ENCODE peak calls at places on chromosomes 2 and 18, in seven cellular contexts. S, W, J, T, H, I and Y are unnamed samples.

GRCh38 chr2:173231042-173231441 is 123.6 kb upstream of the CDCA7 start:
- DNase-seq in S (no peak), W (no peak), J (no peak), T (peak; percentile 65), H (no peak), I (no peak), Y (peak; percentile 80)

GRCh38 chr2:82007051-82007664 is 1702.6 kb upstream of the LRRTM1 start:
- DNase-seq in S (no peak), W (no peak), J (no peak), T (no peak), H (peak; percentile 47), I (no peak), Y (no peak)

GRCh38 chr2:74947703-74948102 is 10.7 kb upstream of the POLE4 start:
- DNase-seq in S (no peak), W (no peak), J (no peak), T (no peak), H (peak; percentile 88), I (no peak), Y (no peak)

GRCh38 chr18:74289137-74289536 is 2.6 kb downstream of the CYB5A start:
- DNase-seq in S (no peak), W (peak; percentile 14), J (no peak), T (no peak), H (no peak), I (no peak), Y (no peak)

GRCh38 chr2:173884403-173884802 is 80.8 kb downstream of the SP3 start:
- DNase-seq in S (peak; percentile 47), W (peak; percentile 29), J (peak; percentile 23), T (peak; percentile 58), H (peak; percentile 68), I (no peak), Y (peak; percentile 69)

GRCh38 chr2:120879401-120880295 is 144.0 kb downstream of the GLI2 start:
- DNase-seq in S (no peak), W (peak; percentile 55), J (peak; percentile 35), T (no peak), H (peak; percentile 56), I (no peak), Y (no peak)

GRCh38 chr18:58552057-58552461 is 76.8 kb downstream of the ALPK2 start:
- DNase-seq in S (no peak), W (peak; percentile 69), J (no peak), T (no peak), H (no peak), I (no peak), Y (no peak)

GRCh38 chr2:207073791-207074678 is 91.7 kb downstream of the KLF7 start:
- DNase-seq in S (peak; percentile 53), W (peak; percentile 14), J (no peak), T (peak; percentile 4), H (peak; percentile 47), I (no peak), Y (no peak)

GRCh38 chr2:1846046-1847015 is 102.0 kb upstream of the PXDN start:
- DNase-seq in S (no peak), W (no peak), J (no peak), T (no peak), H (no peak), I (no peak), Y (no peak)

GRCh38 chr2:11377915-11378649 is 33.6 kb upstream of the ROCK2 start:
- DNase-seq in S (no peak), W (no peak), J (no peak), T (peak; percentile 82), H (no peak), I (no peak), Y (no peak)

GRCh38 chr2:179422037-179422643 is 157.5 kb upstream of the SESTD1 start:
- DNase-seq in S (peak; percentile 54), W (peak; percentile 56), J (peak; percentile 43), T (peak; percentile 49), H (peak; percentile 90), I (no peak), Y (peak; percentile 69)

GRCh38 chr2:62197609-62198236 is 1.8 kb downstream of the B3GNT2 start:
- DNase-seq in S (peak; percentile 60), W (no peak), J (peak; percentile 27), T (peak; percentile 50), H (peak; percentile 72), I (no peak), Y (peak; percentile 72)

GRCh38 chr2:102110596-102111334 is 31.8 kb upstream of the IL1R1 start:
- DNase-seq in S (no peak), W (no peak), J (no peak), T (no peak), H (no peak), I (no peak), Y (no peak)

GRCh38 chr2:7508220-7508943 is 591.2 kb downstream of the RNF144A start:
- DNase-seq in S (no peak), W (no peak), J (no peak), T (no peak), H (no peak), I (no peak), Y (no peak)

DNA sequence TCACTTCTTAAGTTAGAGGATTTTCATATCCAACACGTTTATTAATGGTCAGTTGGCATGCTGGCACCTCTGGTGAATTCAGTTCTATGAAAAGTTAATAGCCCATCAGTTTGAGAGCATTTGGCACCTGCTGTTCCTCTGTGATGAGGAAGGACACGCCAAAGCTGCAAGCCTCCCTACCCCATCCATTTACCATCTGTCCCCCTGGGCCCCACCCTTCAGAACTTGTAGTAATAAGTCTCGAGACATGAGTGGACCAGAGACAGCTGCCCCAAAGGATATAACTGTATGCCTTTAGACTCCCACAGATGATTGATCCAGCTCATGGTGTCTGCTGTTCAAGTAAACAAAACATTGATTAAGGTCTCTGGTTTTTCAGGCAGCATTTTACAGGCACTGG is 6.3 kb downstream of the OST4 start:
- DNase-seq in S (no peak), W (no peak), J (no peak), T (no peak), H (no peak), I (no peak), Y (no peak)
- H3K36me3 ChIP-seq in S (peaks cover 78% of the 10 kb centered on the region), W (peaks cover 28% of the 10 kb centered on the region), J (peaks cover 37% of the 10 kb centered on the region), T (peaks cover 2% of the 10 kb centered on the region), H (peaks cover 3% of the 10 kb centered on the region), I (peaks cover 18% of the 10 kb centered on the region), Y (no peaks in the 10 kb centered on the region)

DNA sequence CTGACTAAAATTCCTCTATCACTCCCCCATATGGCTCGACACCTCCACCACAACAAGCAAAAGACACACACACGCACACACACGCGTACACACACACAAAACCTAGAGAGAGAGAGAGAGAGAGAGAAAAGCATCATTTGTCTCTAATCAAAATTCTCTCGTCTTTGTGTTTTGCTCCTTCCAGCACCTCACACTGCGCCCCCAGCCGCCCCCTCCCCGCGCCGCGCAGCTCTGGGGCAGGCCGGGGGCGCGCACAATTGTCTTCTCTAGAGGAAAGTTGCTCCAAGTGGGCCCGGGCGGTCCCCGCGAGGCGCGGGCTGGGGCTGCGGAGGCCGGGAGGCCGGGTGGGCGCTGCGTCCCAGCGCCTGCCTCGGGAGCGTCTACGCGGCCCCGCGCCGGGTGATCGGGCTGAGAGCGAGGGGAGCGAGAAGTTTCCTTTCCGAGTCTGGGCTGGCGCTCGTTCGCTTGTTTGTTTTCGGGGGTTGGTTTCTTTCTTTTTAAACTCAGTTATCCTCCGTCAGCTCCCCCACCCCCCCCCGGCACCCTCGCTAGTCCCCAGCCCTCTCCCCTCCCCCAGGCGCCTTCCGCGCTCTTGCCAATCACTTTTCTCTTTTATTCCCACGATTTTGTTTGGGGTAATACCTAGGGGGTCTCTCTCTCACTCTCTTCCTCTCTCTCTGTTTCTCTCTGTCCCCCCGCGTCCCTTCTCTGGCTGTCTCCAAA is 4.1 kb downstream of the ZEB2 start:
- DNase-seq in S (peak; percentile 62), W (peak; percentile 73), J (peak; percentile 69), T (no peak), H (peak; percentile 75), I (peak; percentile 63), Y (no peak)
- H3K36me3 ChIP-seq in S (no peaks in the 10 kb centered on the region), W (no peaks in the 10 kb centered on the region), J (peaks cover 19% of the 10 kb centered on the region), T (no peaks in the 10 kb centered on the region), H (no peaks in the 10 kb centered on the region), I (no peaks in the 10 kb centered on the region), Y (no peaks in the 10 kb centered on the region)

GRCh38 chr18:36108601-36109000 is 20.5 kb downstream of the SLC39A6 start:
- DNase-seq in S (no peak), W (no peak), J (no peak), T (no peak), H (no peak), I (no peak), Y (no peak)

GRCh38 chr18:36109737-36110136 is 19.4 kb downstream of the SLC39A6 start:
- DNase-seq in S (no peak), W (no peak), J (no peak), T (no peak), H (no peak), I (no peak), Y (no peak)

GRCh38 chr18:36114251-36114650 is 14.9 kb downstream of the SLC39A6 start:
- DNase-seq in S (no peak), W (no peak), J (no peak), T (no peak), H (no peak), I (no peak), Y (no peak)

GRCh38 chr18:36114738-36115137 is 14.4 kb downstream of the SLC39A6 start:
- DNase-seq in S (no peak), W (no peak), J (no peak), T (no peak), H (no peak), I (no peak), Y (no peak)

GRCh38 chr18:36112302-36112701 is 16.8 kb downstream of the SLC39A6 start:
- DNase-seq in S (no peak), W (no peak), J (no peak), T (no peak), H (no peak), I (no peak), Y (no peak)
- H3K36me3 ChIP-seq in S (peaks cover 89% of the 10 kb centered on the region), W (peaks cover 10% of the 10 kb centered on the region), J (peaks cover 35% of the 10 kb centered on the region), T (peaks cover 7% of the 10 kb centered on the region), H (peaks cover 37% of the 10 kb centered on the region), I (peaks cover 21% of the 10 kb centered on the region), Y (no peaks in the 10 kb centered on the region)

GRCh38 chr2:54629390-54629789 is 94.1 kb upstream of the EML6 start:
- DNase-seq in S (no peak), W (no peak), J (no peak), T (no peak), H (no peak), I (no peak), Y (peak; percentile 47)

GRCh38 chr2:54629914-54630609 is 93.4 kb upstream of the EML6 start:
- DNase-seq in S (peak; percentile 81), W (peak; percentile 69), J (peak; percentile 31), T (peak; percentile 81), H (no peak), I (no peak), Y (peak; percentile 92)

GRCh38 chr2:54628957-54629356 is 94.5 kb upstream of the EML6 start:
- DNase-seq in S (no peak), W (no peak), J (no peak), T (no peak), H (no peak), I (no peak), Y (no peak)

GRCh38 chr2:54631755-54632154 is 91.7 kb upstream of the EML6 start:
- DNase-seq in S (no peak), W (no peak), J (no peak), T (peak; percentile 62), H (no peak), I (no peak), Y (no peak)

DNA sequence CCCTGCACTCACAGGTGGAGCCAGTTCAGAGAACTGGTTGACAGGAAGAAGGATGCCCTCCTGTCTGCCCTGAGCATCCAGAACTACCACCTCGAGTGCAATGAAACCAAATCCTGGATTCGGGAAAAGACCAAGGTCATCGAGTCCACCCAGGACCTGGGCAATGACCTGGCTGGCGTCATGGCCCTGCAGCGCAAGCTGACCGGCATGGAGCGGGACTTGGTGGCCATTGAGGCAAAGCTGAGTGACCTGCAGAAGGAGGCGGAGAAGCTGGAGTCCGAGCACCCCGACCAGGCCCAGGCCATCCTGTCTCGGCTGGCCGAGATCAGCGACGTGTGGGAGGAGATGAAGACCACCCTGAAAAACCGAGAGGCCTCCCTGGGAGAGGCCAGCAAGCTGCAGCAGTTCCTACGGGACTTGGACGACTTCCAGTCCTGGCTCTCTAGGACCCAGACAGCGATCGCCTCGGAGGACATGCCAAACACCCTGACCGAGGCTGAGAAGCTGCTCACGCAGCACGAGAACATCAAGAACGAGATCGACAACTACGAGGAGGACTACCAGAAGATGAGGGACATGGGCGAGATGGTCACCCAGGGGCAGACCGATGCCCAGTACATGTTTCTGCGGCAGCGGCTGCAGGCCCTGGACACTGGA is 92.5 kb upstream of the EML6 start:
- DNase-seq in S (no peak), W (no peak), J (no peak), T (no peak), H (no peak), I (no peak), Y (peak; percentile 73)
- H3K36me3 ChIP-seq in S (peaks cover 100% of the 10 kb centered on the region), W (peaks cover 38% of the 10 kb centered on the region), J (peaks cover 93% of the 10 kb centered on the region), T (peaks cover 23% of the 10 kb centered on the region), H (peaks cover 49% of the 10 kb centered on the region), I (peaks cover 72% of the 10 kb centered on the region), Y (peaks cover 69% of the 10 kb centered on the region)